ENCODE peak calls at places on chromosomes 7 and 10, in six cellular contexts. One of them, this sample, is unnamed.

GRCh38 chr7:151271699-151272355 is 23.3 kb upstream of the SMARCD3 start:
- DNase-seq in trophoblast cell: peak; percentile 14
- DNase-seq in H9: no peak
- DNase-seq in neuronal stem cell: no peak
- DNase-seq in H1: no peak
- DNase-seq in IMR-90: peak; percentile 40
- DNase-seq in this sample: peak; percentile 85

GRCh38 chr7:132919776-132920175 is 162.1 kb downstream of the CHCHD3 start:
- DNase-seq in trophoblast cell: no peak
- DNase-seq in neuronal stem cell: no peak
- DNase-seq in IMR-90: no peak
- DNase-seq in H9: no peak
- DNase-seq in H1: no peak
- DNase-seq in this sample: no peak

GRCh38 chr7:74684921-74685320 is 27.4 kb downstream of the GTF2I start:
- DNase-seq in IMR-90: no peak
- DNase-seq in H1: no peak
- DNase-seq in trophoblast cell: no peak
- DNase-seq in neuronal stem cell: no peak
- DNase-seq in H9: no peak
- DNase-seq in this sample: no peak

GRCh38 chr10:52215745-52216361 is 98.2 kb upstream of the DKK1 start:
- DNase-seq in H9: no peak
- DNase-seq in neuronal stem cell: peak; percentile 62
- DNase-seq in H1: no peak
- DNase-seq in trophoblast cell: peak; percentile 32
- DNase-seq in IMR-90: peak; percentile 81
- DNase-seq in this sample: peak; percentile 86

GRCh38 chr10:17811466-17811865 is 2.3 kb downstream of the MRC1 start:
- DNase-seq in neuronal stem cell: no peak
- DNase-seq in trophoblast cell: no peak
- DNase-seq in H9: no peak
- DNase-seq in IMR-90: no peak
- DNase-seq in H1: no peak
- DNase-seq in this sample: no peak

GRCh38 chr10:59580257-59580863 is 129.3 kb downstream of the SLC16A9 start:
- DNase-seq in IMR-90: peak; percentile 58
- DNase-seq in H1: no peak
- DNase-seq in H9: no peak
- DNase-seq in neuronal stem cell: no peak
- DNase-seq in trophoblast cell: no peak
- DNase-seq in this sample: peak; percentile 54

GRCh38 chr7:35792472-35793224 is 8.2 kb upstream of the SEPTIN7 start:
- DNase-seq in H9: no peak
- DNase-seq in H1: no peak
- DNase-seq in trophoblast cell: no peak
- DNase-seq in neuronal stem cell: no peak
- DNase-seq in IMR-90: peak; percentile 6
- DNase-seq in this sample: peak; percentile 21

GRCh38 chr7:30743371-30744074 is 8.4 kb upstream of the INMT start:
- DNase-seq in trophoblast cell: no peak
- DNase-seq in neuronal stem cell: no peak
- DNase-seq in H1: no peak
- DNase-seq in IMR-90: peak; percentile 35
- DNase-seq in H9: no peak
- DNase-seq in this sample: peak; percentile 54

GRCh38 chr7:90595801-90596683 is at the start of gene CDK14:
- DNase-seq in trophoblast cell: peak; percentile 46
- DNase-seq in IMR-90: peak; percentile 53
- DNase-seq in H9: peak; percentile 79
- DNase-seq in neuronal stem cell: peak; percentile 82
- DNase-seq in H1: peak; percentile 87
- DNase-seq in this sample: peak; percentile 72

GRCh38 chr7:6193734-6194133 is 78.7 kb downstream of the CYTH3 start:
- DNase-seq in trophoblast cell: no peak
- DNase-seq in neuronal stem cell: no peak
- DNase-seq in H9: no peak
- DNase-seq in H1: no peak
- DNase-seq in IMR-90: no peak
- DNase-seq in this sample: no peak

GRCh38 chr7:43758029-43758860 is at the start of gene BLVRA:
- DNase-seq in IMR-90: peak; percentile 18
- DNase-seq in trophoblast cell: no peak
- DNase-seq in H9: peak; percentile 70
- DNase-seq in H1: peak; percentile 85
- DNase-seq in neuronal stem cell: peak; percentile 61
- DNase-seq in this sample: peak; percentile 65

GRCh38 chr7:100675581-100676350 is 2.2 kb downstream of the GNB2 start:
- DNase-seq in trophoblast cell: no peak
- DNase-seq in neuronal stem cell: peak; percentile 68
- DNase-seq in H9: peak; percentile 77
- DNase-seq in IMR-90: peak; percentile 59
- DNase-seq in H1: peak; percentile 80
- DNase-seq in this sample: peak; percentile 79

GRCh38 chr10:43196131-43196980 is 58.1 kb downstream of the CSGALNACT2 start:
- DNase-seq in neuronal stem cell: no peak
- DNase-seq in H1: no peak
- DNase-seq in IMR-90: no peak
- DNase-seq in trophoblast cell: no peak
- DNase-seq in H9: no peak
- DNase-seq in this sample: no peak

GRCh38 chr10:124942317-124943169 is 620 bp downstream of the ZRANB1 start:
- DNase-seq in H1: no peak
- DNase-seq in neuronal stem cell: no peak
- DNase-seq in IMR-90: no peak
- DNase-seq in trophoblast cell: no peak
- DNase-seq in H9: no peak
- DNase-seq in this sample: peak; percentile 29

GRCh38 chr10:132585732-132586722 is 48.4 kb downstream of the INPP5A start:
- DNase-seq in IMR-90: no peak
- DNase-seq in H9: no peak
- DNase-seq in neuronal stem cell: no peak
- DNase-seq in H1: no peak
- DNase-seq in trophoblast cell: no peak
- DNase-seq in this sample: no peak

GRCh38 chr7:2482725-2483451 is 6.7 kb upstream of the GRIFIN start:
- DNase-seq in H1: no peak
- DNase-seq in neuronal stem cell: no peak
- DNase-seq in H9: no peak
- DNase-seq in trophoblast cell: no peak
- DNase-seq in IMR-90: no peak
- DNase-seq in this sample: no peak

GRCh38 chr7:81684513-81685262 is 85.2 kb downstream of the HGF start:
- DNase-seq in H1: no peak
- DNase-seq in neuronal stem cell: peak; percentile 20
- DNase-seq in IMR-90: peak; percentile 100
- DNase-seq in trophoblast cell: peak; percentile 88
- DNase-seq in H9: no peak
- DNase-seq in this sample: peak; percentile 100

GRCh38 chr7:24922099-24922773 is 57.7 kb downstream of the OSBPL3 start:
- DNase-seq in H9: no peak
- DNase-seq in trophoblast cell: no peak
- DNase-seq in neuronal stem cell: no peak
- DNase-seq in IMR-90: no peak
- DNase-seq in H1: no peak
- DNase-seq in this sample: no peak

GRCh38 chr7:4103352-4104091 is 578.6 kb upstream of the FOXK1 start:
- DNase-seq in H1: peak; percentile 58
- DNase-seq in trophoblast cell: peak; percentile 33
- DNase-seq in H9: peak; percentile 52
- DNase-seq in neuronal stem cell: no peak
- DNase-seq in IMR-90: peak; percentile 7
- DNase-seq in this sample: peak; percentile 62

GRCh38 chr10:34889004-34889869 is 74.1 kb upstream of the PARD3 start:
- DNase-seq in H1: no peak
- DNase-seq in IMR-90: no peak
- DNase-seq in H9: no peak
- DNase-seq in neuronal stem cell: no peak
- DNase-seq in trophoblast cell: no peak
- DNase-seq in this sample: no peak

GRCh38 chr7:85021090-85021704 is 165.7 kb downstream of the SEMA3D start:
- DNase-seq in H9: no peak
- DNase-seq in H1: no peak
- DNase-seq in IMR-90: peak; percentile 31
- DNase-seq in trophoblast cell: no peak
- DNase-seq in neuronal stem cell: no peak
- DNase-seq in this sample: peak; percentile 23

GRCh38 chr7:149776848-149777407 is 3.5 kb upstream of the ZNF467 start:
- DNase-seq in H9: no peak
- DNase-seq in neuronal stem cell: no peak
- DNase-seq in trophoblast cell: no peak
- DNase-seq in H1: no peak
- DNase-seq in IMR-90: no peak
- DNase-seq in this sample: no peak

GRCh38 chr7:141115949-141116348 is 42.1 kb downstream of the TMEM178B start:
- DNase-seq in trophoblast cell: no peak
- DNase-seq in H1: no peak
- DNase-seq in IMR-90: no peak
- DNase-seq in neuronal stem cell: no peak
- DNase-seq in H9: no peak
- DNase-seq in this sample: no peak

GRCh38 chr7:117863618-117864017 is 9.6 kb downstream of the CTTNBP2 start:
- DNase-seq in IMR-90: peak; percentile 36
- DNase-seq in H1: no peak
- DNase-seq in neuronal stem cell: no peak
- DNase-seq in trophoblast cell: no peak
- DNase-seq in H9: no peak
- DNase-seq in this sample: no peak

GRCh38 chr7:29921404-29922010 is 68.1 kb downstream of the SCRN1 start:
- DNase-seq in neuronal stem cell: peak; percentile 60
- DNase-seq in H1: peak; percentile 67
- DNase-seq in H9: peak; percentile 75
- DNase-seq in IMR-90: peak; percentile 57
- DNase-seq in trophoblast cell: peak; percentile 62
- DNase-seq in this sample: peak; percentile 75

GRCh38 chr7:115526272-115526671 is 504.3 kb downstream of the TFEC start:
- DNase-seq in IMR-90: no peak
- DNase-seq in trophoblast cell: no peak
- DNase-seq in H1: no peak
- DNase-seq in H9: peak; percentile 59
- DNase-seq in neuronal stem cell: peak; percentile 49
- DNase-seq in this sample: no peak

GRCh38 chr7:130560972-130561371 is 69.1 kb downstream of the MEST start:
- DNase-seq in IMR-90: peak; percentile 43
- DNase-seq in H1: no peak
- DNase-seq in trophoblast cell: no peak
- DNase-seq in neuronal stem cell: no peak
- DNase-seq in H9: no peak
- DNase-seq in this sample: peak; percentile 53

GRCh38 chr10:23918839-23919238 is 290.1 kb upstream of the KIAA1217 start:
- DNase-seq in H9: peak; percentile 31
- DNase-seq in neuronal stem cell: no peak
- DNase-seq in trophoblast cell: no peak
- DNase-seq in H1: no peak
- DNase-seq in IMR-90: no peak
- DNase-seq in this sample: no peak

GRCh38 chr7:92246363-92247101 is 758 bp downstream of the ANKIB1 start:
- DNase-seq in IMR-90: peak; percentile 18
- DNase-seq in neuronal stem cell: no peak
- DNase-seq in H1: no peak
- DNase-seq in trophoblast cell: peak; percentile 2
- DNase-seq in H9: peak; percentile 73
- DNase-seq in this sample: peak; percentile 55
- H3K4ac ChIP-seq in IMR-90: peak overlapping the region; percentile 44
- H3K4ac ChIP-seq in neuronal stem cell: no peak overlapping the region
- H3K4ac ChIP-seq in H1: no peak overlapping the region
- H3K4ac ChIP-seq in trophoblast cell: peak overlapping the region; percentile 7
- H3K4ac ChIP-seq in H9: no peak overlapping the region
- H3K4ac ChIP-seq in this sample: peak overlapping the region; percentile 88

DNA sequence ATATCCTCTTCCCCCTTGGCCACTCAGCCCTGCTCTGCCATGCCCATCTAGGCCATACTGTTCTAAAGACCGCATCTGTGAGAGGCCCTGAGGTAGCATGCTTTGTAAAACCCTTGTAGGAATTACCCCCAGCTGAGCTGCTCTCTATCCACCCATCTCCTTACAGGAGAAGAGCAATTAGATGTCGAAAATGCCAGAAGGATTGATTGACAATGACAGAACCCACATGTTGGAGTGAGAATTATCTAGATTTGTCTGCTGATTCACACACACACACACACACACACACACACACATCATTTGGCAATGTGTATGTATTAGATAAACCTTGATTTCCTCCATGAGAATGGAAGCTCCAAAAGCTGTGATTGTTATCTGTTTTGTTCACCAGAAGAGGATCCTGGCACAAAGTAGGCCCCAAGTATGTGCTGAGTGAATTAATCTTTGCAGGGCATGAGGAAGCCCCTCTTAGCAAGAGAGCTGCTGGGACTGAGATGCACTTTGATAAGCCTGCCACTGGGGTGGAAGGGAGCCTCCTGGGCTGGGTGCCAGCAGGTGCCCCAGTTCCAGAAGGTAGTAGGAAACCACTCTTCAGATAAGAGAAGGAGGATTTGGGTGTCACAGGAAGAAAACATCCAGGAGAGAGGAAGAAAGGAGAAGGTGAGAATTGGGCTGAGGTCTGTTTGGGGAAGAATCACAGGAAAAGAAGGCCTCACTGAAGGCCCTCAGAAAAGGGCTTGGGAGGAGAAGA is 187.5 kb upstream of the ADO start:
- DNase-seq in H1: no peak
- DNase-seq in IMR-90: no peak
- DNase-seq in trophoblast cell: no peak
- DNase-seq in neuronal stem cell: no peak
- DNase-seq in H9: no peak
- DNase-seq in this sample: no peak
- H4K91ac ChIP-seq in H1: no peak overlapping the region
- H4K91ac ChIP-seq in IMR-90: no peak overlapping the region
- H4K91ac ChIP-seq in trophoblast cell: no peak overlapping the region
- H4K91ac ChIP-seq in neuronal stem cell: no peak overlapping the region
- H4K91ac ChIP-seq in H9: no peak overlapping the region
- H4K91ac ChIP-seq in this sample: no peak overlapping the region

GRCh38 chr10:29277296-29277695 is 11.6 kb upstream of the LYZL1 start:
- DNase-seq in H1: no peak
- DNase-seq in IMR-90: no peak
- DNase-seq in trophoblast cell: peak; percentile 51
- DNase-seq in neuronal stem cell: no peak
- DNase-seq in H9: no peak
- DNase-seq in this sample: no peak
- H3K4ac ChIP-seq in H1: no peak overlapping the region
- H3K4ac ChIP-seq in IMR-90: no peak overlapping the region
- H3K4ac ChIP-seq in trophoblast cell: no peak overlapping the region
- H3K4ac ChIP-seq in neuronal stem cell: no peak overlapping the region
- H3K4ac ChIP-seq in H9: no peak overlapping the region
- H3K4ac ChIP-seq in this sample: no peak overlapping the region

GRCh38 chr7:67731704-67732103 is 735.1 kb downstream of the TYW1 start:
- DNase-seq in H1: no peak
- DNase-seq in trophoblast cell: no peak
- DNase-seq in H9: no peak
- DNase-seq in neuronal stem cell: no peak
- DNase-seq in IMR-90: no peak
- DNase-seq in this sample: no peak
- H4K91ac ChIP-seq in H1: no peak overlapping the region
- H4K91ac ChIP-seq in trophoblast cell: no peak overlapping the region
- H4K91ac ChIP-seq in H9: no peak overlapping the region
- H4K91ac ChIP-seq in neuronal stem cell: no peak overlapping the region
- H4K91ac ChIP-seq in IMR-90: no peak overlapping the region
- H4K91ac ChIP-seq in this sample: no peak overlapping the region

This sample was measured in mesenchymal stem cell.